ENCODE peak calls at places on chromosomes 13 and 19, in five cellular contexts. E is heart right ventricle, J is omental fat pad, G is neural crest cell, T is ELR. K is an unnamed sample.

GRCh38 chr19:50896591-50897190 is 14.5 kb downstream of the KLK4 start:
- DNase-seq in J (no peak), T (peak), G (no peak), E (no peak), K (no peak)

GRCh38 chr13:94061316-94061715 is 418.2 kb downstream of the DCT start:
- DNase-seq in G (no peak), T (peak), E (no peak), J (no peak), K (no peak)

GRCh38 chr19:17424743-17425365 is 5.0 kb downstream of the MVB12A start:
- DNase-seq in T (peak), E (peak), G (peak), J (no peak), K (no peak)

GRCh38 chr13:113076681-113077401 is 28.8 kb upstream of the F7 start:
- DNase-seq in J (no peak), E (no peak), G (no peak), T (no peak), K (no peak)

GRCh38 chr13:110676511-110677204 is 29.3 kb downstream of the CARS2 start:
- DNase-seq in T (no peak), E (no peak), J (no peak), G (no peak), K (no peak)

GRCh38 chr13:66585669-66586203 is 644.4 kb downstream of the PCDH9 start:
- DNase-seq in T (no peak), E (no peak), J (no peak), G (no peak), K (no peak)

GRCh38 chr13:110113284-110113764 is 193.6 kb downstream of the COL4A1 start:
- DNase-seq in J (no peak), E (no peak), G (no peak), T (peak), K (no peak)

GRCh38 chr13:89695343-89696257 is 1651.9 kb upstream of the MIR17HG start:
- DNase-seq in G (peak), J (no peak), T (peak), E (no peak), K (no peak)

GRCh38 chr19:32241957-32242710 is 103.3 kb upstream of the ZNF507 start:
- DNase-seq in G (no peak), E (no peak), T (no peak), J (no peak), K (no peak)

GRCh38 chr19:40800997-40801377 is 2.0 kb downstream of the EGLN2 start:
- DNase-seq in T (no peak), G (no peak), J (no peak), E (no peak), K (no peak)

GRCh38 chr13:79128158-79128557 is 277.9 kb downstream of the RBM26 start:
- DNase-seq in T (peak), G (no peak), J (no peak), E (no peak), K (no peak)

GRCh38 chr13:24196593-24197197 is 36.2 kb downstream of the SPATA13 start:
- DNase-seq in E (no peak), T (no peak), G (no peak), J (no peak), K (no peak)

GRCh38 chr19:46211201-46211881 is 18.2 kb upstream of the IGFL1 start:
- DNase-seq in T (no peak), J (no peak), G (no peak), E (no peak), K (no peak)

K was measured in AG04449.